ENCODE peak calls at places on chromosomes 4 and X, in four cellular contexts. F is fibroblast of villous mesenchyme; B is endodermal cell; P is effector CD4-positive, alpha-beta T cell. C is an unnamed sample.

GRCh38 chr4:82223715-82224114 is 150.1 kb downstream of the HNRNPD start:
- DNase-seq in F (no peak), B (no peak), P (no peak), C (no peak)

GRCh38 chr4:100147684-100148083 is 42.6 kb downstream of the DDIT4L start:
- DNase-seq in F (no peak), B (no peak), P (no peak), C (no peak)

GRCh38 chr4:28686618-28687017 is 1826.0 kb downstream of the STIM2 start:
- DNase-seq in F (peak), B (peak), P (no peak), C (peak)

GRCh38 chr4:73127839-73128448 is 58.4 kb upstream of the COX18 start:
- DNase-seq in F (peak), B (peak), P (no peak), C (peak)

GRCh38 chr4:11182031-11182430 is 246.7 kb downstream of the HS3ST1 start:
- DNase-seq in F (no peak), B (no peak), P (no peak), C (no peak)

GRCh38 chr4:32172761-32173160 is 1452.6 kb downstream of the PCDH7 start:
- DNase-seq in F (peak), B (no peak), P (no peak), C (no peak)

GRCh38 chr4:186158021-186158859 is 33.1 kb upstream of the CYP4V2 start:
- DNase-seq in F (no peak), B (no peak), P (no peak), C (no peak)

GRCh38 chr4:22190855-22191254 is 242.3 kb upstream of the KCNIP4 start:
- DNase-seq in F (peak), B (no peak), P (no peak), C (no peak)

GRCh38 chr4:140238353-140239041 is 84.5 kb upstream of the MAML3 start:
- DNase-seq in F (peak), B (peak), P (no peak), C (peak)

GRCh38 chrX:9071031-9071650 is 37.2 kb upstream of the FAM9B start:
- DNase-seq in F (no peak), B (no peak), P (no peak), C (no peak)

C was measured in WTC11.